ENCODE peak calls at places on chromosomes 13 and 19, in eight cellular contexts. P is tibial nerve, C is stomach, L is esophagus muscularis mucosa, A is body of pancreas, K is epithelial cell of esophagus, O is WTC11, T is cardiac fibroblast. E is an unnamed sample.

GRCh38 chr13:44274838-44275237 is 98.8 kb upstream of the SERP2 start:
- DNase-seq in P (no peak), C (no peak), L (no peak), A (no peak), K (no peak), O (no peak), T (no peak), E (no peak)

GRCh38 chr19:44657211-44657921 is 13.7 kb downstream of the PVR start:
- DNase-seq in P (peak), C (peak), L (no peak), A (peak), K (peak), O (peak), T (peak), E (peak)

GRCh38 chr19:43207991-43208390 is 2.6 kb upstream of the PSG4 start:
- DNase-seq in P (no peak), C (no peak), L (no peak), A (no peak), K (no peak), O (no peak), T (no peak), E (no peak)

GRCh38 chr19:15433519-15434069 is 14.8 kb upstream of the AKAP8L start:
- DNase-seq in P (no peak), C (no peak), L (no peak), A (no peak), K (no peak), O (no peak), T (no peak), E (no peak)

GRCh38 chr19:41161903-41162302 is 31.1 kb upstream of the CYP2S1 start:
- DNase-seq in P (no peak), C (no peak), L (no peak), A (no peak), K (no peak), O (peak), T (no peak), E (no peak)

GRCh38 chr19:27971071-27971470 is 1241.9 kb downstream of the UQCRFS1 start:
- DNase-seq in P (no peak), C (no peak), L (no peak), A (no peak), K (peak), O (peak), T (no peak), E (no peak)

GRCh38 chr19:46068345-46069258 is 27.8 kb upstream of the IGFL4 start:
- DNase-seq in P (no peak), C (no peak), L (no peak), A (no peak), K (peak), O (no peak), T (peak), E (no peak)

GRCh38 chr13:32428581-32429072 is 697 bp upstream of the N4BP2L1 start:
- DNase-seq in P (no peak), C (no peak), L (no peak), A (peak), K (no peak), O (no peak), T (no peak), E (no peak)

GRCh38 chr19:14786421-14786851 is 8.1 kb upstream of the ADGRE2 start:
- DNase-seq in P (no peak), C (no peak), L (peak), A (no peak), K (no peak), O (peak), T (peak), E (no peak)

GRCh38 chr19:19212866-19213265 is 1.1 kb downstream of the NCAN start:
- DNase-seq in P (no peak), C (no peak), L (no peak), A (no peak), K (no peak), O (no peak), T (no peak), E (no peak)

GRCh38 chr13:71522976-71523517 is 344.0 kb downstream of the DACH1 start:
- DNase-seq in P (no peak), C (no peak), L (no peak), A (no peak), K (no peak), O (no peak), T (no peak), E (no peak)

GRCh38 chr13:33355470-33355869 is 69.9 kb upstream of the STARD13 start:
- DNase-seq in P (no peak), C (no peak), L (no peak), A (peak), K (peak), O (no peak), T (peak), E (no peak)

GRCh38 chr13:49996951-49997895 is at the start of gene TRIM13:
- DNase-seq in P (peak), C (peak), L (peak), A (peak), K (peak), O (peak), T (peak), E (no peak)

GRCh38 chr19:35797663-35798062 is 15.0 kb downstream of the PRODH2 start:
- DNase-seq in P (no peak), C (no peak), L (no peak), A (no peak), K (no peak), O (peak), T (no peak), E (no peak)

GRCh38 chr13:50243926-50244325 is 228.7 kb downstream of the KCNRG start:
- DNase-seq in P (no peak), C (no peak), L (no peak), A (no peak), K (no peak), O (no peak), T (no peak), E (no peak)

GRCh38 chr13:52010890-52011689 is at the start of gene ATP7B:
- DNase-seq in P (no peak), C (no peak), L (no peak), A (no peak), K (peak), O (peak), T (no peak), E (no peak)

GRCh38 chr13:26010487-26011207 is 41.2 kb downstream of the SHISA2 start:
- DNase-seq in P (no peak), C (no peak), L (no peak), A (no peak), K (no peak), O (no peak), T (no peak), E (no peak)

GRCh38 chr13:92355213-92355612 is 871.4 kb upstream of the GPC6 start:
- DNase-seq in P (no peak), C (no peak), L (no peak), A (peak), K (peak), O (peak), T (peak), E (no peak)

GRCh38 chr19:54189020-54189667 is at the start of gene MBOAT7:
- DNase-seq in P (no peak), C (no peak), L (no peak), A (no peak), K (no peak), O (no peak), T (no peak), E (peak)
- TF ChIP-seq CTCF in P (peak), C (no peak), L (peak), A (peak), K (no peak), O (no peak), T (no peak), E (peak)

GRCh38 chr19:1845642-1846041 is 2.6 kb downstream of the REXO1 start:
- DNase-seq in P (no peak), C (no peak), L (no peak), A (no peak), K (no peak), O (no peak), T (no peak), E (no peak)

GRCh38 chr19:1844536-1845515 is 3.5 kb downstream of the REXO1 start:
- DNase-seq in P (no peak), C (no peak), L (no peak), A (no peak), K (no peak), O (no peak), T (no peak), E (no peak)

GRCh38 chr19:1841209-1841924 is 6.9 kb downstream of the REXO1 start:
- DNase-seq in P (no peak), C (no peak), L (no peak), A (no peak), K (no peak), O (no peak), T (no peak), E (no peak)

GRCh38 chr19:1843116-1843515 is 5.2 kb downstream of the REXO1 start:
- DNase-seq in P (no peak), C (no peak), L (no peak), A (no peak), K (no peak), O (no peak), T (no peak), E (no peak)

DNA sequence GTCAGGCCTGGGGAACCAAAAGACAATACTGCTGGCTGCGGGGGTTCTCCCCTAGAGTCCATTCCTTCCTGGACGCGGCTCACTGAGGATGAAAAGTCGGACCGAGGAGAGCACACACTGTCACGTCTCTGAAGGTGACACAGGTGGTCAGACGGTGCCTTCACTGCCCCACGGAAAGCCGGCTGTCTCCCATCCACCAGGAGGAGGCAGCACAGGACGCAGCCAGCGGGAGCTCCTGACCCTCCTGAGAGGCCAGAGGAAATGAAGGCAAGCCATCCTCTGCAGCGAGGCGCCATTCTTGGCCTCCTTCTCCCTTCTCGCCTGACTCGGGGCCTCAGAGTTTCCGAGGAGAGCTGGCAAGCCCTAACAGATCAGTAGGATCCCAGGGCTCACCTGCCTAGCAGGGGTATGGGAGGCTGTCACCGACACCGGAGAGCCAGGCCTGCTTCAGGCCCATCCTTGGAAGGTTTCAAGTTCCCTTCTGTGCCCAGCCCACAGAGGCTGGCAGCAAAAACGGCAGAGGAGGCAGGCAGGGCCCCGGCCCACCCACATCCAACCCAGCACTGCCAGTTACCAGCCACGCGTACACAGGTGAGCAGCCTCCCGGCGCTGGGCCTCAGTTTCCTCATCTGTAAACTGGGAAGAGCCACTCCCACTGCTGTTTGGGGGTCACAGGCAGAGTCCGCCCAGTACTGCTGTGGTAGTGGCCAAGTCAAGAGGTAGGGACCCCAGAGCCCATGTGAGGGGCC is 4.5 kb downstream of the REXO1 start:
- DNase-seq in P (no peak), C (no peak), L (no peak), A (no peak), K (no peak), O (no peak), T (no peak), E (no peak)
- TF ChIP-seq CTCF in P (no peak), C (no peak), L (no peak), A (no peak), K (peak), O (no peak), T (peak), E (no peak)

DNA sequence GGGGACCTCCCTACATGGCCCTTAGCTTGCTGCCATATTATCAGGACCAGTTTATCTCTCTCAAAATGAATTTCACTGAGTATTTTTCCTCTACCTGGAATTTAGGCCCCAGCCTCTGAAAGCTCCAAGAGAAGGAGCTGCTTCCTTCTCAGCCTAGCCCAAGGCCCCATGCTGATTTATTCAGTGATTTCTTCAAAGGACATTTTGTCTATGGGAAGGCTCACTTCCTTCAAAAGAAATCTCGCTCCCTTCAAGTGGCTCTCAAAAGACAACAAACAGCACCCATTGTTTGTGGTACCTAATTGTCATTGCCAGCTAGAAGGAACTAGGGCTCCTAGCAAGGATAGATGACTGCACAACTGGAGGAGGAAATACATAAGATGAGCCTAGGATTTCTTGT is 172.4 kb downstream of the SLC7A1 start:
- DNase-seq in P (no peak), C (no peak), L (no peak), A (no peak), K (no peak), O (no peak), T (no peak), E (no peak)
- TF ChIP-seq CTCF in P (no peak), C (no peak), L (no peak), A (no peak), K (no peak), O (no peak), T (no peak), E (no peak)

DNA sequence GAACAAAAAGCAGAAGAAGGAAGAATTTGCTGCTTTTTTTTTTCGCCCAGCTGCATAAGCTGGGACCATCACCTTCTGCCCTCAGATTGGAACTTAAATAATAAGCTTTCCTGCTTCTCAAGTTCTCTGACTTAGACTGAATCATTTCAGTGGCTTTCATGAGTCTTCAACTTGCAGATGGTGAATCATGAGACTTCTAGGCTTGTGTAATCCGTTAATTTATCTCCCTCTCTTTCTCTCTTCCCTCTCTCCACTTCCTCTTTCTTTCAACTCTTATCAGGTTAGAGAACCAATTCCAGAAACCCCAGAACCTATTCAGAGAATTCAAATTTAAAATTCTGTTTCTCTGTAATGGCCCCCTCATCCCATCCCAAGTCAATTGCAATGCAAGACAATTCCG is 1153.7 kb downstream of the PCDH9 start:
- DNase-seq in P (no peak), C (no peak), L (no peak), A (no peak), K (peak), O (no peak), T (peak), E (no peak)
- TF ChIP-seq CTCF in P (no peak), C (no peak), L (no peak), A (no peak), K (no peak), O (no peak), T (no peak), E (no peak)

DNA sequence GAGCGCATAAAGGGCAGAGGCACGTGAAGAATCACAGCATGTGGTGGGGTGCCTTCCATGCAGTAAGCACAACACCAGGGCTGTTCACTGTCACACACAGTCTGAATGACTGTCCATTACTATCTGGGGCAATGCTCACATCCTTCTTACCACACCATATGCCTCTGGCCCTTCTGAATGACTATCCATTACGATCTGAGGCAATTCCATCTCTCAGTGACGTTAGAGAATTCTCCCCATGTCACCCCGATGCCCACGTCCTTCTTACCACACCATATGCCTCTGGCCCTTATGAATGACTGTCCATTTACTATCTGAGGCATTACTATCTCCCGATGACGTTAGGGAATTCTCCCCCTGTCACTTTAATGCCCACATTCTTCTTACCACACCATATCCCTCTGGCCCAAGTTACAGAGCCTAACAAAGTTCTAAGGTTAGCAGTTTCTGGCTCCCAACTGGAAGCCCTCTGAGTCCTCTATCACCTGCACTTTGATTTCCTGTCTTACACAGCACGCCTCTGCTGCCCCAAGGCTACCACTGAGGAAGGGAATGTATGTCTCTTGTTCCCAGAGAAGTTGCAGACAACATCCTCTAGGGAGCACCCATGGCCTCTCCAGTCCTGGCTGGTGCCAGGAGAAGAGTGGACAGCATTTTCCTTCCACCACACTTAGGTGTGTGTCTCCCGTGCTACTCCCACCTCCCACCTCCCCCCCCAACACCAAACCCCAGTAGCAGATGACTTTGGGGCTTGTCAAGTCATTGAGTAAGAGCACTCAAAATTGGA is 154.8 kb downstream of the COG6 start:
- DNase-seq in P (no peak), C (no peak), L (no peak), A (no peak), K (peak), O (no peak), T (no peak), E (no peak)
- TF ChIP-seq CTCF in P (no peak), C (no peak), L (no peak), A (no peak), K (peak), O (no peak), T (no peak), E (no peak)

GRCh38 chr13:99196466-99197256 is 4.0 kb upstream of the UBAC2 start:
- DNase-seq in P (no peak), C (no peak), L (no peak), A (no peak), K (peak), O (no peak), T (no peak), E (no peak)
- TF ChIP-seq CTCF in P (no peak), C (no peak), L (no peak), A (no peak), K (peak), O (no peak), T (no peak), E (no peak)

GRCh38 chr13:57557979-57558529 is 73.5 kb upstream of the PCDH17 start:
- DNase-seq in P (no peak), C (no peak), L (no peak), A (no peak), K (peak), O (no peak), T (no peak), E (no peak)
- TF ChIP-seq CTCF in P (no peak), C (no peak), L (peak), A (peak), K (no peak), O (peak), T (no peak), E (peak)

DNA sequence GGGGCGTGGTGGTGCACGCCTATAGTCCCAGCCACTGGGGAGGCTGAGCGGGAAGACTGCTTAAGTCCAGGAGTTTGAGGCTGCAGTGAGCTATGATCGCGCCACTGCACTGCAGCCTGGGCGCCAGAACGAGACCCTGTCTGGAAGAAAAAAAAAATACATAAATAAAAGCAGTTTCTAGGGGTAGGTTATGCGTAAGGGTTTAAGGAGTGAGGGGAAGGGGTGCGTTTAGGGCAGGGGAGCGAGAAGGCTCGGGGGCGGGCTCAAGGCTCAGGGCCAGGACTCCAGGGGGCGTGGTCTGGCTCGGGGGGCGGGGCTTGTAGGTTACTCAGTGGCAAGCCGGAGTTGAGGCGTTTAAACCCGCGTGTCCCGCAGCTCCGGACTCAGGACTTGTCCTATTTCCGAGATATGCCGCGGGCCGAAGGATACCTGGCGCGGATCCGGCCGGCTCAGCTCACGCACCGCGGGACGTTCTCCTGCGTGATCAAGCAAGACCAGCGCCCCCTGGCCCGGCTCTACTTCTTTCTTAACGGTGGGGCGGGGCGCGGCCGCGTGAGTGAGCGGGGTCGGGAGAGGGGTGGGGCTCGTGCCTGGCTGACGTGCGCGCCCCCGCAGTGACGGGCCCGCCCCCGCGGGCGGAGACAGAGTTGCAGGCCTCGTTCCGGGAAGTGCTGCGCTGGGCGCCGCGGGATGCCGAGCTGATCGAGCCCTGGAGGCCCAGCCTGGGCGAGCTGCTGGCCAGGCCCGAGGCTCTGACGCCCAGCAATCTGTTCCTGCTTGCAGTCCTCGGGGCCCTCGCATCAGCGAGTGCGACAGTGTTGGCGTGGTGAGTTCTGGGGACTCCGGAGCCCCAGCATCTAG is 10.8 kb downstream of the SPACA6 start:
- DNase-seq in P (peak), C (peak), L (peak), A (peak), K (peak), O (peak), T (peak), E (peak)
- TF ChIP-seq CTCF in P (peak), C (no peak), L (peak), A (peak), K (peak), O (no peak), T (peak), E (no peak)

GRCh38 chr19:50046649-50047503 is 21.1 kb downstream of the ZNF473 start:
- DNase-seq in P (peak), C (peak), L (no peak), A (peak), K (no peak), O (peak), T (peak), E (no peak)
- TF ChIP-seq CTCF in P (peak), C (peak), L (peak), A (peak), K (peak), O (peak), T (peak), E (peak)

DNA sequence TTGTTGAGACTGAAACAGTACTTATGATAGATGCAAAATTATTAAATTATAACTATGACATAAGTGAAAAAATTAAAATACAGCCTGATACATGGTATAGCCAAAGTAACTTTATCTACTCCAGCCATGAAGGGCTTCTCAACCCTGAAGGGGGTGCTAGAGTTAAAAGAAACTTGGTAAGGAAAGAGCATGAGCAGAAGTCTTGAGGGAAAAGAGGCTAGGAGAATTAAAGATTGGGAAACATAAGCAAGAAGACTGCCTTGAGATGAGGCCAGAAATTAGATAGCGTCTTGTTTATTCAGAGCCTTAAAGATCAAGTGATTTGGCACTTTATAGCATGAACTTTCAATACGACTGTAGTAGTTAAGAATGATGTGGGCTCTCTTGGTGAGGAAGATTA is 385.5 kb upstream of the PRR20A start:
- DNase-seq in P (no peak), C (no peak), L (no peak), A (no peak), K (peak), O (no peak), T (no peak), E (no peak)
- TF ChIP-seq CTCF in P (no peak), C (no peak), L (peak), A (no peak), K (peak), O (peak), T (no peak), E (peak)

E was measured in D721Med.